ENCODE peak calls at places on chromosomes 2 and 18, in six cellular contexts. X is testis, F is breast epithelium, A is IMR-90, Z is transverse colon, W is Peyer's patch. S is an unnamed sample. For H3K4me1, the result is how much of the 10 kb centered on the place peaks cover.

GRCh38 chr2:174158003-174158402 is 90.3 kb downstream of the OLA1 start:
- DNase-seq in X (peak), F (no peak), A (no peak), Z (peak), W (no peak), S (no peak)

GRCh38 chr2:106997204-106997603 is 111.2 kb upstream of the ST6GAL2 start:
- DNase-seq in X (no peak), F (no peak), A (no peak), Z (no peak), W (no peak), S (no peak)

GRCh38 chr2:216888086-216888485 is 28.2 kb upstream of the TNP1 start:
- DNase-seq in X (no peak), F (no peak), A (no peak), Z (no peak), W (no peak), S (no peak)

GRCh38 chr2:206160124-206160806 is 570 bp downstream of the EEF1B2 start:
- DNase-seq in X (no peak), F (no peak), A (peak), Z (peak), W (no peak), S (peak)

GRCh38 chr2:145687445-145688104 is 1167.7 kb upstream of the ZEB2 start:
- DNase-seq in X (no peak), F (no peak), A (peak), Z (no peak), W (no peak), S (no peak)

GRCh38 chr18:75070235-75070624 is 138.7 kb downstream of the PTGR3 start:
- DNase-seq in X (peak), F (no peak), A (no peak), Z (no peak), W (no peak), S (no peak)

GRCh38 chr2:10438688-10439087 is 9.4 kb downstream of the ODC1 start:
- DNase-seq in X (no peak), F (no peak), A (no peak), Z (no peak), W (no peak), S (no peak)

GRCh38 chr18:25019946-25020345 is 332.0 kb downstream of the ZNF521 start:
- DNase-seq in X (no peak), F (no peak), A (no peak), Z (no peak), W (no peak), S (no peak)

GRCh38 chr2:164560181-164560792 is 61.0 kb downstream of the GRB14 start:
- DNase-seq in X (no peak), F (no peak), A (peak), Z (no peak), W (no peak), S (no peak)

DNA sequence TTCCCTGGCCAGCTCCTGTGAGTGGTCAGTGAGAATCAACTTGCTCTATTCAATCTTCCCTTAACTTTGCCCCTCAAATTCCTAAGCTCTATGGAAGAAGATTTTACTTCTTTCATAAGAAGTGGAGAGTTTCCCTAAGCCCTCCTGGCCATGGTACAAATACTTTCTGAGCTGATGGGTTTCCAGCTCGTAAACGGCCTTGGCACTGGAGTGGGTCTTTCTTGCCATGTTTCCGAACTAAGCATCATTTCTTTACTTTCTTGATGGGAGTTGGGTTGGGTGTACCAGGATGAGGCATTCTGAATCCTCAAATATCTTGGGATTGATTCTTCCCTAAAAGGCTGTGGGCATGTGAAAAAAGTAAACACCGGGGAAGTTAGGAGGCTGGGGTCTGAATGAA is 72.5 kb downstream of the ACKR3 start:
- DNase-seq in X (no peak), F (no peak), A (no peak), Z (no peak), W (no peak), S (no peak)
- H3K4me3 ChIP-seq in X (no peak), F (no peak), A (no peak), Z (no peak), W (no peak), S (no peak)

GRCh38 chr2:241686322-241686648 is 330 bp downstream of the DTYMK start:
- DNase-seq in X (peak), F (no peak), A (no peak), Z (no peak), W (no peak), S (no peak)

GRCh38 chr2:241690202-241690717 is 3.6 kb upstream of the DTYMK start:
- DNase-seq in X (no peak), F (no peak), A (no peak), Z (no peak), W (no peak), S (no peak)

GRCh38 chr2:241692448-241692847 is 5.8 kb upstream of the DTYMK start:
- DNase-seq in X (no peak), F (no peak), A (peak), Z (no peak), W (no peak), S (no peak)

GRCh38 chr2:241689306-241689705 is 2.7 kb upstream of the DTYMK start:
- DNase-seq in X (no peak), F (no peak), A (no peak), Z (no peak), W (no peak), S (no peak)

DNA sequence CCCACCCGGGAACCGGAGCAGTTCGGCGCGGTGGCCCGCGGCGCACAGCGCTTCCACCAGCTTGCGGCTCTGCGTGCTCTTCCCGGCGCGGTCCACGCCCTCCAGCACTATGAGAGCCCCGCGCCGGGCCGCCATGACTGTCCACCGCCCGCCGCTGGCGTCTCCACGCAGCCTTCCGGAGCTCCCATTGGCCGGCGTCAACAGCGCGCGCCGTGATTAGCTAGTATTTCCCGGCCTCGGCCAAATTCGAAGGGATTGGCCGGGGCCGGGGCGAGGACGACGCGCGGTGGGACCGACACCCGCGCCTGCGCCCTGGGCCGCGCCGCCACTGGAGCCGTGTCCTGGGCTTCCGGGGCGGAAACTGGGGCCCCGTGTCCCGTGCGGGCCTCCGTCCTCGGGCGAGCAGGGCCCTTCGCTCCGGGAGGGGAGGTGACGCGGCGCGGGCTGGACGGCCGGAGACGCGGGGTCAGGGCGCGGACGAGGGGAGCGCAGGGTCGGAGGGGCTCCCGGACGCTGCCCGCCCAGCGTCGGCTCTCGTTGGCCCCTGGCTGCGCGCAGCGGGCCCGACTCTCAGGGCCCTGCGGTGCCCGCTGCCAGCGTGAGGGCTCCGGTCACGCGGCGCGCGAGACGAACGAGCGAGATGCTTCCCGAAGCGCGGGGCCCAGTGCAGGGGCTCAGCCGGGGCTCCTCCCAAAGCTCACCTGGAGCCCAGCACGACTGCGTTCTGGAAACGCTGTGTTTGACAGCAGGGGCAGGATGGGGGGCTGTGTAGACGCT is at the start of gene DTYMK:
- DNase-seq in X (peak), F (peak), A (peak), Z (peak), W (peak), S (peak)
- TF ChIP-seq POLR2A in X (no peak), F (peak), A (peak), Z (peak), W (peak), S (peak)

DNA sequence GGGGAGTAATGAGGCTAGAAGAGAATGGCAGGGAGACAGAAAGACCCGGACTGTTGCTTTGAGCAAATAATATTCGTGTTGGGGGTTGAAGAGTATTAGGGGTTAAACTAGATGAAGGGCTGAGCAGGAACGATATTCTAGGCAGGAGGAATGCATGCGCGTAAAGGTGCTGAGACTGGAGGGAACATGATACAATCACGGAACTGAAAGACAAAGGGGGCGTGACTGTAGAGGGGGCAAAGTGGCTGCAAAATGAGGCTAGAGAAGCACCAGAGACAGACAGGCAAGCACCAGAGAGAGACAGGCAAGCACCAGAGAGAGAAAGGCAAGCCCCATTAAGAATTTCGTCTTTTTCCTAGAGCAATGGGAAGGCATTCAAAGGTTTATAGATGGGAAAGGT is 148.1 kb upstream of the DLX2 start:
- DNase-seq in X (no peak), F (no peak), A (no peak), Z (no peak), W (no peak), S (no peak)
- H3K4me1 ChIP-seq in X (under half), F (under half), A (under half), Z (under half), W (under half), S (under half)

GRCh38 chr2:8170954-8171353 is 510.9 kb upstream of the ID2 start:
- DNase-seq in X (no peak), F (no peak), A (no peak), Z (no peak), W (no peak), S (no peak)

GRCh38 chr2:8169443-8169842 is 512.4 kb upstream of the ID2 start:
- DNase-seq in X (no peak), F (no peak), A (peak), Z (no peak), W (no peak), S (no peak)

GRCh38 chr2:8168876-8169275 is 513.0 kb upstream of the ID2 start:
- DNase-seq in X (no peak), F (no peak), A (peak), Z (no peak), W (no peak), S (no peak)

GRCh38 chr2:8171608-8172007 is 510.2 kb upstream of the ID2 start:
- DNase-seq in X (no peak), F (no peak), A (no peak), Z (no peak), W (no peak), S (no peak)

DNA sequence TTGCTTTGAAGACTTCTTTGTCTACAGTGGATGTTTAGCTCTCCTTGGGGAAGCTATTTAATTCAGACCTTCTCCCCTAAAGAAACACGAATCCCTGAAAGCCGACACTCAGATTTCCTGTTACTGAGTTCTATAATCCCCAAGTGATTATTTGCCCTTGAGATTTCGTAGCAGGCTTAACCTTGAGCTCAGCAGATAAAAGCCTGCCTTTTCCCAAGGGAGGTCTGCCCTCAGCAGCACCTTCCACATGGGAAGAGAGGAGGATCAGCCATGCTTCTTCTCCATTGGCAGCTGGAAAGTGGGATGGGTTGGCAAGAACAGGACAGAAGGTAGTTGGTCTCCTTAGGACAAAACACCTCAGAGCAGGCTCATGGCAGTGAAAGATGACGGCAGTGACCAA is 511.3 kb upstream of the ID2 start:
- DNase-seq in X (no peak), F (no peak), A (no peak), Z (no peak), W (no peak), S (no peak)
- H3K4me3 ChIP-seq in X (no peak), F (no peak), A (no peak), Z (no peak), W (no peak), S (no peak)

GRCh38 chr2:120012363-120012762 is 514 bp upstream of the EPB41L5 start:
- DNase-seq in X (no peak), F (no peak), A (no peak), Z (no peak), W (no peak), S (no peak)

GRCh38 chr2:120014231-120014990 is 1.5 kb downstream of the EPB41L5 start:
- DNase-seq in X (no peak), F (no peak), A (no peak), Z (no peak), W (no peak), S (no peak)

GRCh38 chr2:120013569-120014223 is 819 bp downstream of the EPB41L5 start:
- DNase-seq in X (peak), F (no peak), A (no peak), Z (peak), W (peak), S (no peak)

GRCh38 chr2:120016800-120017199 is 3.9 kb downstream of the EPB41L5 start:
- DNase-seq in X (no peak), F (no peak), A (no peak), Z (no peak), W (no peak), S (no peak)

DNA sequence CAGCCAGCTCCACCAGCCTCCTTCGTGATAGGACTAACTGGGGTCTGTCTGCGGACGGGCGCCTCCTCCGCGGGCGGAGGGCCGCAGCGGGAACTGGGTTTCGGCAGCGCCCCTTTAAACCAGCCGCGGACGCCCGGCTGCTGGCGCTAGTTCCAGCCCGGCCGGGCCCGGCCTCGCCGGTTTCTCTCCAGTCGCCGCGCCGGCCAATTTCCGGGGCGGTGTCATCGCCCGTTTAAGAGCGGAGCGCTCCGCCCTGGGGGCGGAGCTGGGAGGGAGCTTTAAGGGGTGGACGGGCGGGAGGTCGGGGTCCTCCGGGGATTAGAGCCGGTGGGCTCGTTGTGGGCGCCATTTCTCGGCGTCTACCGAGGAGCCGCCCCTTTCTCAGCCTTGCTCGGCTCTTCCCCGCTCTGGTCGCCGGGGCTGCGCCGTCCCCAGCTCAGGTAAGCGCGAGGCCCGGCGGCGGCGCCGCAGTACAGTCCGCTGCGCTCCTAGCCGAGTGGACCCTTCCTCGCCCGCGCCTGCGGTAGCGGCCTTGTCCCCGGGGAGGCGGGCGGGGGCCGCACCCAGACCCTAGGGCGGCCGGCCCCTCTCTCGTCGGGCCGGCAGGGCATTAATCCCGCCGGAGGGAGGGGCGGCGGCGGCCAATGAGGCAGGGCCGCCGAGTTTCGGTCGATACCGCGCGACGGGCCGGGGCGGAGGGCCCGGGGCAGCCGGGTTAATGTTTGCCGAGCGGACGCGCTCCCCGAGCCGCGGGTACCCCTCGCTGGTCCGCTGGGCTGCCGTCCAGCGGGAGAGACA is at the start of gene EPB41L5:
- DNase-seq in X (peak), F (peak), A (peak), Z (peak), W (peak), S (peak)
- TF ChIP-seq POLR2A in X (peak), F (peak), A (peak), Z (peak), W (peak), S (peak)